ENCODE peak calls at places on chromosomes 2 and 18, in nine cellular contexts. U, A, C, T, K, L, Q, V and N are unnamed samples.

GRCh38 chr2:60335533-60336237 is 217.8 kb downstream of the BCL11A start:
- DNase-seq in U (no peak), A (no peak), C (no peak), T (no peak), K (no peak), L (no peak), Q (no peak), V (no peak), N (no peak)

GRCh38 chr2:140916410-140916809 is 1214.4 kb downstream of the LRP1B start:
- DNase-seq in U (no peak), A (no peak), C (no peak), T (no peak), K (no peak), L (no peak), Q (no peak), V (no peak), N (peak)

GRCh38 chr18:51941999-51942398 is 398.0 kb upstream of the DCC start:
- DNase-seq in U (no peak), A (no peak), C (no peak), T (no peak), K (no peak), L (no peak), Q (no peak), V (no peak), N (no peak)

GRCh38 chr2:143819190-143819735 is 690.0 kb downstream of the ARHGAP15 start:
- DNase-seq in U (no peak), A (peak), C (no peak), T (no peak), K (no peak), L (no peak), Q (no peak), V (no peak), N (no peak)

GRCh38 chr2:235827585-235827992 is 333.7 kb downstream of the AGAP1 start:
- DNase-seq in U (no peak), A (peak), C (no peak), T (peak), K (peak), L (no peak), Q (no peak), V (no peak), N (peak)

GRCh38 chr2:179826297-179826696 is 35.1 kb downstream of the ZNF385B start:
- DNase-seq in U (no peak), A (no peak), C (no peak), T (no peak), K (peak), L (no peak), Q (no peak), V (no peak), N (no peak)

GRCh38 chr18:47801817-47802216 is 128.6 kb downstream of the SMAD2 start:
- DNase-seq in U (no peak), A (no peak), C (no peak), T (no peak), K (no peak), L (no peak), Q (no peak), V (no peak), N (no peak)

GRCh38 chr2:240369725-240370585 is 65.5 kb upstream of the GPC1 start:
- DNase-seq in U (no peak), A (peak), C (no peak), T (no peak), K (peak), L (peak), Q (no peak), V (peak), N (peak)

GRCh38 chr18:9147440-9148238 is 11.1 kb downstream of the ANKRD12 start:
- DNase-seq in U (peak), A (peak), C (no peak), T (peak), K (peak), L (no peak), Q (peak), V (no peak), N (peak)

GRCh38 chr2:85433511-85434089 is 15.1 kb downstream of the SH2D6 start:
- DNase-seq in U (no peak), A (peak), C (no peak), T (no peak), K (peak), L (no peak), Q (no peak), V (no peak), N (peak)

GRCh38 chr2:69926849-69927515 is 12.1 kb downstream of the MXD1 start:
- DNase-seq in U (no peak), A (peak), C (no peak), T (no peak), K (no peak), L (no peak), Q (no peak), V (no peak), N (peak)

GRCh38 chr2:86078801-86079545 is 26.7 kb downstream of the POLR1A start:
- DNase-seq in U (no peak), A (peak), C (no peak), T (no peak), K (peak), L (no peak), Q (peak), V (no peak), N (peak)

GRCh38 chr2:164599954-164600589 is 21.2 kb downstream of the GRB14 start:
- DNase-seq in U (no peak), A (peak), C (no peak), T (peak), K (peak), L (peak), Q (peak), V (no peak), N (peak)

GRCh38 chr18:21389903-21390302 is 147.9 kb downstream of the GREB1L start:
- DNase-seq in U (no peak), A (peak), C (no peak), T (no peak), K (no peak), L (no peak), Q (no peak), V (no peak), N (peak)

GRCh38 chr2:43262239-43262638 is 35.8 kb upstream of the ZFP36L2 start:
- DNase-seq in U (no peak), A (no peak), C (no peak), T (no peak), K (no peak), L (no peak), Q (no peak), V (no peak), N (no peak)

GRCh38 chr2:3345621-3346020 is 32.0 kb downstream of the EIPR1 start:
- DNase-seq in U (no peak), A (no peak), C (no peak), T (no peak), K (no peak), L (no peak), Q (no peak), V (no peak), N (no peak)

GRCh38 chr2:9463698-9464034 is 10.7 kb upstream of the IAH1 start:
- DNase-seq in U (no peak), A (peak), C (no peak), T (no peak), K (peak), L (no peak), Q (no peak), V (no peak), N (no peak)

GRCh38 chr2:239223330-239224248 is 177.2 kb downstream of the HDAC4 start:
- DNase-seq in U (no peak), A (peak), C (no peak), T (no peak), K (peak), L (no peak), Q (no peak), V (no peak), N (no peak)

GRCh38 chr2:127591221-127591923 is 54.6 kb upstream of the GPR17 start:
- DNase-seq in U (peak), A (peak), C (peak), T (peak), K (peak), L (peak), Q (peak), V (peak), N (peak)

GRCh38 chr2:181364492-181365175 is 92.6 kb upstream of the ITGA4 start:
- DNase-seq in U (no peak), A (peak), C (no peak), T (no peak), K (no peak), L (no peak), Q (no peak), V (no peak), N (no peak)

GRCh38 chr2:241808051-241808450 is 942 bp upstream of the NEU4 start:
- DNase-seq in U (no peak), A (peak), C (no peak), T (peak), K (no peak), L (no peak), Q (peak), V (no peak), N (no peak)

GRCh38 chr2:138445227-138445626 is 56.3 kb upstream of the SPOPL start:
- DNase-seq in U (no peak), A (peak), C (no peak), T (no peak), K (no peak), L (no peak), Q (no peak), V (no peak), N (no peak)

GRCh38 chr18:67268530-67268929 is 248.0 kb downstream of the DSEL start:
- DNase-seq in U (no peak), A (no peak), C (no peak), T (no peak), K (no peak), L (no peak), Q (no peak), V (no peak), N (no peak)

GRCh38 chr2:235088608-235089020 is 136.8 kb downstream of the SH3BP4 start:
- DNase-seq in U (no peak), A (no peak), C (no peak), T (no peak), K (no peak), L (no peak), Q (no peak), V (no peak), N (no peak)

GRCh38 chr2:88642278-88642677 is 15.0 kb upstream of the EIF2AK3 start:
- DNase-seq in U (no peak), A (no peak), C (no peak), T (no peak), K (no peak), L (no peak), Q (no peak), V (no peak), N (no peak)

GRCh38 chr2:160288324-160288723 is 88.3 kb upstream of the ITGB6 start:
- DNase-seq in U (no peak), A (no peak), C (no peak), T (no peak), K (no peak), L (no peak), Q (no peak), V (no peak), N (peak)

GRCh38 chr2:105904938-105905337 is 160.2 kb downstream of the NCK2 start:
- DNase-seq in U (no peak), A (no peak), C (no peak), T (no peak), K (no peak), L (no peak), Q (peak), V (no peak), N (no peak)

GRCh38 chr18:56869189-56869777 is 218.1 kb downstream of the WDR7 start:
- DNase-seq in U (no peak), A (peak), C (no peak), T (peak), K (peak), L (no peak), Q (peak), V (no peak), N (peak)

GRCh38 chr18:45050712-45051639 is 370.3 kb downstream of the SETBP1 start:
- DNase-seq in U (no peak), A (peak), C (no peak), T (no peak), K (peak), L (no peak), Q (no peak), V (no peak), N (peak)

GRCh38 chr2:203280428-203281064 is 41.7 kb downstream of the CYP20A1 start:
- DNase-seq in U (no peak), A (peak), C (no peak), T (no peak), K (peak), L (no peak), Q (no peak), V (no peak), N (peak)

GRCh38 chr2:99325384-99325783 is 10.7 kb downstream of the TXNDC9 start:
- DNase-seq in U (no peak), A (no peak), C (no peak), T (no peak), K (no peak), L (no peak), Q (no peak), V (no peak), N (no peak)

GRCh38 chr2:178309541-178309940 is 115.2 kb downstream of the OSBPL6 start:
- DNase-seq in U (no peak), A (peak), C (no peak), T (no peak), K (no peak), L (no peak), Q (no peak), V (no peak), N (peak)

GRCh38 chr18:427005-427404 is 73.5 kb downstream of the COLEC12 start:
- DNase-seq in U (no peak), A (peak), C (no peak), T (no peak), K (peak), L (no peak), Q (no peak), V (no peak), N (peak)

GRCh38 chr2:147569426-147569825 is 275.4 kb upstream of the ACVR2A start:
- DNase-seq in U (no peak), A (no peak), C (no peak), T (no peak), K (no peak), L (no peak), Q (no peak), V (no peak), N (no peak)

GRCh38 chr18:50709215-50709614 is 110.6 kb downstream of the MRO start:
- DNase-seq in U (no peak), A (no peak), C (no peak), T (peak), K (no peak), L (no peak), Q (no peak), V (no peak), N (no peak)

GRCh38 chr2:119283873-119284331 is 60.3 kb downstream of the STEAP3 start:
- DNase-seq in U (no peak), A (peak), C (no peak), T (no peak), K (peak), L (no peak), Q (no peak), V (no peak), N (peak)

GRCh38 chr2:221200184-221200839 is 371.8 kb downstream of the EPHA4 start:
- DNase-seq in U (no peak), A (no peak), C (no peak), T (no peak), K (no peak), L (no peak), Q (no peak), V (no peak), N (no peak)

GRCh38 chr2:129880309-129880708 is 99.2 kb upstream of the RAB6C start:
- DNase-seq in U (no peak), A (no peak), C (no peak), T (no peak), K (no peak), L (no peak), Q (no peak), V (peak), N (no peak)

GRCh38 chr2:32691678-32692077 is 63.8 kb downstream of the TTC27 start:
- DNase-seq in U (no peak), A (no peak), C (no peak), T (no peak), K (no peak), L (no peak), Q (no peak), V (no peak), N (no peak)

GRCh38 chr2:222959358-222959757 is 92.6 kb upstream of the KCNE4 start:
- DNase-seq in U (no peak), A (peak), C (no peak), T (no peak), K (peak), L (no peak), Q (no peak), V (peak), N (peak)
- TF ChIP-seq CTCF in U (no peak), A (peak), C (peak), T (no peak), K (peak), L (peak), Q (no peak), V (no peak), N (peak)

GRCh38 chr2:24228470-24228869 is 53.6 kb downstream of the FAM228A start:
- DNase-seq in U (no peak), A (peak), C (no peak), T (no peak), K (no peak), L (no peak), Q (no peak), V (no peak), N (peak)
- TF ChIP-seq CTCF in U (no peak), A (peak), C (peak), T (no peak), K (peak), L (no peak), Q (no peak), V (no peak), N (peak)

DNA sequence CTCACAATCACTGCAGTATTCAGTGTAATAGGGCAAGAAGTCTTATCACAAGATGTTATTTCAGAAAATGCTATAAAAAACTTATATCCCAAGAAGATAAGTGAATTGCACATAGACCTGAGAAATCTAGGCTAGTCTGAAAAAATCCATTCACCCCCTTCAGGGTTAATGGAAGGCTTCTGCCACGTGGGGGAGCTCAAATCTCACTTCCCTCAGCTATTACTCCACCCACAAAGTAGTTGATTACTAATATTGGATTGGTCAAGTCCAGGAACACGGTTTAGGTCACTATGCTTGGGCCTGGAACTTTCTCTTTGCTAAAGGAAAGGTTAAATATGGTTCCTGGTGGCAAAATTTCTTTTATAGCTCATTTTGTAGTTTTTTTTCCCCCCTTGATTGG is 51.2 kb upstream of the ADAM23 start:
- DNase-seq in U (no peak), A (peak), C (no peak), T (peak), K (peak), L (peak), Q (peak), V (no peak), N (peak)
- TF ChIP-seq CTCF in U (peak), A (peak), C (peak), T (peak), K (peak), L (peak), Q (peak), V (no peak), N (peak)

DNA sequence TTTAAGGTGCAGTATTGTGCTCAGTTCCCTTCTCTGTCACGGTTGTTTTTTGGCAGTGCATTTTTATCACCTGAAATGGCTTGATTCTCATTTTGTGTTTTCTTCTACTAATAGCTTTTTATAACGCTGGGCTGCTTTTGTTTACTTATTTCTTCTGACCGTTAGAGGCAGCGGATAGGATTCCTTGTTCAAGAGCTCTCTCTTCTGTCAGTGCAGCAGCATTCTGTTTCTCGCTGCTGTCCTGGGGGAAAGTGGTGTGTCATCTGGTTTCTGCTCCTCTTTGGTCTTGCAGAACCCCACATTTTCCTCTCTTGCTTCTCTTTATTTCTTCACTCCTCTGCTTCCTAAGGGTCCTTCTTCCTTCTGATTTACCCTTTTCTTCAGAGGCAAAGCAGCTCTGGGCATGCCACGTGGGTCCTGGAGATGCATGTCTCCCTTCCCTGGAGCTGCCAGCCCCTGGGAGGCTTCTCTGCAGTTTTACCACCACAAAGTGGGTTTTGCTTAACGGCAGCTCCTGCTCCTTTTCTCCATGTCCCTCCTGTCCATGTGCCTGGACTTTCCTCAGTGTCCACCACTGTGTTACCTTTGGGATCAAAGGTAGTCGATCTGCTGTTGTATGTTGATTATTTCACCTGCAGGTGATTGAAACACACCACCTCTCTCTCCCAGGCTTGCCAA is 47.3 kb upstream of the SNTG2 start:
- DNase-seq in U (no peak), A (no peak), C (no peak), T (no peak), K (no peak), L (no peak), Q (no peak), V (no peak), N (no peak)
- TF ChIP-seq CTCF in U (no peak), A (no peak), C (no peak), T (no peak), K (no peak), L (no peak), Q (no peak), V (no peak), N (no peak)

DNA sequence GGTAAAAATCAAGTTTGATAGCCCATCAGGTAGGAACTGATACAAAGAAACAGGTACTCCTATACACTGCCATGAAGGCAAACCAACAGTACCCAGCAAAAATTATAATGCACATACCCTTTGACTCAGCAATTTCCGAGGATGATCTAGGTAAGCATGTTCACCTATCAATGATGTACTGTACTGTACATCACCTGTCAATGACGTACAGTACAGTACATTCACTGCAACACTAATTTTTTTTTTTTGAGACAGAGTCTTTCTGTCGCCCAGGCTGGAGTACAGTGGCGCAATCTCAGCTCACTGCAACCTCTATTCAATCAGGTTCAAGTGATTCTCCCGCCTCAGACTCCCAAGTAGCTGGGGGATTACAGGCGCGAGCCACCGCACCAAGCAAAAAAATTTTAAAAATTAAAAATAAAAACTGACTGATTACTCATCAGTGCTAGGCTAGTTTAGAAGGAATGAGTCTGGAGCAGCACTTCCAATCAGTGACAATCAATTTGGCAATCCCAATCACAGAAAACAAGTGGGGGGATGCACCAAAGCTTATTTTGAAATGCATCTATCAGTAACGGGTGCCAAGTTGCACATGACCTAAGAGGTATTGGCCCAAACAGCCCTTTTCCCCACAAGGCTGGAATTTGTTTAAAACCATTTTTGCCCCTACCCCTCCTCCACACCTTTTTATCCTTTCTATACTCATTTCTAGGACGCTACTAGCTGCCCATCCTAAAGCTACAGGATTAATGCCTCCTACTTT is 8.2 kb downstream of the SRSF7 start:
- DNase-seq in U (no peak), A (no peak), C (no peak), T (no peak), K (no peak), L (no peak), Q (no peak), V (no peak), N (no peak)
- TF ChIP-seq CTCF in U (no peak), A (no peak), C (no peak), T (no peak), K (no peak), L (no peak), Q (no peak), V (no peak), N (no peak)

GRCh38 chr2:8285081-8285480 is 396.8 kb upstream of the ID2 start:
- DNase-seq in U (no peak), A (peak), C (no peak), T (no peak), K (no peak), L (no peak), Q (no peak), V (no peak), N (no peak)
- TF ChIP-seq CTCF in U (no peak), A (peak), C (no peak), T (no peak), K (no peak), L (peak), Q (peak), V (no peak), N (no peak)

GRCh38 chr2:27024188-27024587 is 8.6 kb upstream of the TMEM214 start:
- DNase-seq in U (no peak), A (no peak), C (no peak), T (peak), K (no peak), L (no peak), Q (no peak), V (no peak), N (no peak)
- TF ChIP-seq CTCF in U (no peak), A (no peak), C (peak), T (peak), K (no peak), L (peak), Q (no peak), V (no peak), N (no peak)